ENCODE peak calls at places on chromosomes 6 and 20, in six cellular contexts. A, H, M, Y, Q and T are unnamed samples.
A peak's percentile ranks its signal among the peaks of the same experiment; 100 is the strongest.

GRCh38 chr20:4926531-4927156 is 74.7 kb downstream of the SLC23A2 start:
- DNase-seq in A (no peak), Y (no peak), Q (no peak), H (no peak), M (no peak), T (no peak)

GRCh38 chr6:136859430-136859829 is 37.0 kb downstream of the PEX7 start:
- DNase-seq in A (no peak), Q (no peak), M (no peak), Y (no peak), H (no peak), T (no peak)

GRCh38 chr6:21947751-21948386 is 349.0 kb downstream of the PRL start:
- DNase-seq in M (no peak), Q (peak; percentile 68), A (peak; percentile 31), H (no peak), Y (no peak), T (no peak)

GRCh38 chr20:9256359-9256758 is 187.5 kb downstream of the PLCB4 start:
- DNase-seq in A (no peak), M (no peak), H (no peak), Y (no peak), Q (no peak), T (no peak)

GRCh38 chr20:44803383-44803941 is 6.9 kb downstream of the RIMS4 start:
- DNase-seq in Y (no peak), M (no peak), A (no peak), H (peak; percentile 10), Q (no peak), T (no peak)

GRCh38 chr6:38234934-38235678 is 404.6 kb downstream of the BTBD9 start:
- DNase-seq in A (no peak), M (no peak), Y (no peak), H (no peak), Q (no peak), T (no peak)

GRCh38 chr6:128482642-128483041 is 37.8 kb downstream of the PTPRK start:
- DNase-seq in M (no peak), Y (peak; percentile 36), H (no peak), Q (no peak), A (no peak), T (peak; percentile 51)

GRCh38 chr6:108638993-108639392 is 78.3 kb downstream of the FOXO3 start:
- DNase-seq in A (no peak), M (no peak), H (no peak), Y (no peak), Q (no peak), T (peak; percentile 28)

GRCh38 chr6:116633685-116634084 is 17.4 kb downstream of the RSPH4A start:
- DNase-seq in Q (peak; percentile 30), M (peak; percentile 87), H (peak; percentile 13), Y (peak; percentile 68), A (peak; percentile 7), T (peak; percentile 37)

GRCh38 chr6:75098709-75099108 is 107.1 kb downstream of the COL12A1 start:
- DNase-seq in Y (no peak), H (peak; percentile 97), Q (peak; percentile 81), A (no peak), M (no peak), T (no peak)

GRCh38 chr6:89985744-89986493 is 91.7 kb downstream of the GJA10 start:
- DNase-seq in H (peak; percentile 90), A (peak; percentile 45), M (no peak), Q (no peak), Y (no peak), T (peak; percentile 69)

GRCh38 chr6:7178280-7178679 is 70.5 kb downstream of the RREB1 start:
- DNase-seq in M (no peak), Q (no peak), A (no peak), H (no peak), Y (no peak), T (no peak)

GRCh38 chr20:3866464-3866863 is 19.8 kb downstream of the MAVS start:
- DNase-seq in A (no peak), M (no peak), Q (no peak), H (no peak), Y (no peak), T (no peak)

GRCh38 chr20:43915209-43916072 is 789 bp downstream of the TOX2 start:
- DNase-seq in Q (no peak), H (peak; percentile 63), M (no peak), A (peak; percentile 77), Y (peak; percentile 67), T (peak; percentile 75)

GRCh38 chr6:134446228-134446848 is 128.4 kb upstream of the SGK1 start:
- DNase-seq in A (peak; percentile 33), H (peak; percentile 76), Y (no peak), M (no peak), Q (no peak), T (no peak)

GRCh38 chr6:69416739-69417138 is 380.1 kb downstream of the LMBRD1 start:
- DNase-seq in Y (no peak), M (no peak), H (no peak), Q (peak; percentile 2), A (no peak), T (no peak)

GRCh38 chr20:41774291-41774690 is 156.1 kb upstream of the CHD6 start:
- DNase-seq in M (peak; percentile 58), Y (no peak), Q (no peak), H (no peak), A (no peak), T (no peak)

GRCh38 chr6:36463686-36464085 is 20.9 kb downstream of the KCTD20 start:
- DNase-seq in Y (no peak), Q (no peak), A (no peak), H (peak; percentile 53), M (no peak), T (no peak)

GRCh38 chr20:22921595-22922421 is 113.3 kb upstream of the SSTR4 start:
- DNase-seq in M (no peak), A (no peak), Q (peak; percentile 95), H (peak; percentile 75), Y (no peak), T (no peak)

GRCh38 chr20:57769756-57770155 is 59.9 kb upstream of the PMEPA1 start:
- DNase-seq in H (no peak), Y (no peak), A (no peak), Q (no peak), M (no peak), T (no peak)

GRCh38 chr6:37324131-37325033 is 29.4 kb upstream of the RNF8 start:
- DNase-seq in H (peak; percentile 86), A (no peak), Y (no peak), Q (peak; percentile 96), M (no peak), T (no peak)

GRCh38 chr6:70673601-70674000 is 5.9 kb downstream of the SMAP1 start:
- DNase-seq in H (peak; percentile 51), A (no peak), M (peak; percentile 29), Y (peak; percentile 33), Q (peak; percentile 21), T (no peak)

GRCh38 chr6:157832250-157832967 is 9.4 kb downstream of the SNX9 start:
- DNase-seq in Q (peak; percentile 11), H (peak; percentile 69), Y (no peak), A (no peak), M (no peak), T (no peak)

GRCh38 chr6:157054531-157054979 is 268.8 kb downstream of the TMEM242 start:
- DNase-seq in Y (no peak), M (no peak), Q (no peak), H (no peak), A (no peak), T (no peak)

GRCh38 chr6:57173056-57173885 is 1.1 kb downstream of the BAG2 start:
- DNase-seq in M (peak; percentile 27), A (peak; percentile 36), H (peak; percentile 60), Y (peak; percentile 51), Q (peak; percentile 53), T (peak; percentile 28)

GRCh38 chr6:107064579-107065065 is 36.6 kb downstream of the MTRES1 start:
- DNase-seq in M (peak; percentile 79), A (no peak), Q (peak; percentile 32), Y (no peak), H (peak; percentile 49), T (no peak)

GRCh38 chr6:113823916-113824315 is 33.2 kb upstream of the MARCKS start:
- DNase-seq in M (no peak), A (no peak), H (no peak), Q (no peak), Y (no peak), T (no peak)

GRCh38 chr6:121498481-121499276 is 63.2 kb downstream of the GJA1 start:
- DNase-seq in A (no peak), Y (no peak), Q (peak; percentile 18), M (no peak), H (no peak), T (no peak)

GRCh38 chr20:32070282-32070681 is 18.2 kb downstream of the HCK start:
- DNase-seq in H (no peak), M (no peak), Q (no peak), A (no peak), Y (no peak), T (no peak)

GRCh38 chr20:62064788-62065668 is 653 bp downstream of the TAF4 start:
- DNase-seq in Y (no peak), Q (no peak), M (peak; percentile 21), A (peak; percentile 66), H (peak; percentile 59), T (peak; percentile 64)

GRCh38 chr6:31799781-31800180 is 4.2 kb upstream of the VARS1 start:
- DNase-seq in Y (no peak), A (no peak), H (peak; percentile 49), Q (no peak), M (no peak), T (no peak)

DNA sequence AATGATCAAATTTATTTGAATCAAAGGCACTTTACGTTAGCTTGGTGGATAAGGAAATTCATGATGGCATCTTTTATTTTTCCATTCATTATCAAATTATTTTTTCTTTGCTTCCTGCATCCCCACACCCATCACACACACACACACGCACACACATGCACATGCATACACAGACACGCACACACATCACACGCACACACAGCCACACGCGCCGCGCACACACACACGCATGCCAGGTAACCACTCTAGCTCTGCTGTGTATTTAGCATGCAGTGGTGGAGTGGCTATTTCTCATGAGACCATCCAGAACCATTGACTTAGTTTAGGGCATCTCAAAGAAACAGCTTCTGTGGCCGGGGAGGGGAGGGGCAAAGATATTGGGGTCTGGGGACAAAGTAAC is 47.0 kb downstream of the GNAS start:
- DNase-seq in Q (no peak), A (no peak), Y (no peak), M (no peak), H (no peak), T (no peak)
- H3F3A ChIP-seq in Q (no peaks in the 10 kb centered on the region), A (peaks cover 42% of the 10 kb centered on the region), Y (peaks cover 3% of the 10 kb centered on the region), M (peaks cover 26% of the 10 kb centered on the region), H (peaks cover 29% of the 10 kb centered on the region), T (peaks cover 60% of the 10 kb centered on the region)

GRCh38 chr6:124955108-124955851 is 7.0 kb upstream of the RNF217 start:
- DNase-seq in Y (peak; percentile 21), H (no peak), Q (no peak), M (no peak), A (no peak), T (peak; percentile 15)
- TF ChIP-seq EZH2phosphoT487 in Y (no peak), H (no peak), Q (no peak), M (no peak), A (no peak), T (no peak)

DNA sequence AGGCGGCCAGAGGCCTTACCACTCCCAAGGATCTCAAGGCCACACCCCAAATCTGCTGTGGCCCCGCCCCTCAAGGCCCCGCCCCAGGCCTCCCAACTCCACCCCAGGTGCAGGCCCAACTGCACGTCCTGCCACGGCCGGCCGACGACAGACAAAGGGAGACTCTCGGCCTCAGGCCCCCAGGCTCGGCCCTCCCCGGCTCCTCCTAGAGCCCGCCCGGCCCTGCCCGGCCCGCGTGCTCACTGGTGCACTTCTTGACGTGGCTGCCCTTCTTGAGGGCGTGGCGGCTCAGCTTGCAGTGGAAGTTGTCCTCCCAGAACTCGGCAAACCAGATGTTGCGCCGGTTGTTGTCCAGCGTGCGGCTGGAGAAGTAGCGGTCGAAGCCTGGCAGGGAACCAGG is 89.6 kb downstream of the GRM4 start:
- DNase-seq in A (no peak), M (peak; percentile 46), H (peak; percentile 87), Y (peak; percentile 91), Q (peak; percentile 50), T (peak; percentile 93)
- H3K4me3 ChIP-seq in A (no peak overlapping the region), M (no peak overlapping the region), H (peak overlapping the region; percentile 22), Y (peak overlapping the region; percentile 30), Q (no peak overlapping the region), T (no peak overlapping the region)

GRCh38 chr6:33697845-33698244 is 13.7 kb downstream of the UQCC2 start:
- DNase-seq in Y (no peak), M (no peak), Q (no peak), A (no peak), H (no peak), T (no peak)
- H3F3A ChIP-seq in Y (peaks cover 8% of the 10 kb centered on the region), M (peaks cover 10% of the 10 kb centered on the region), Q (peaks cover 3% of the 10 kb centered on the region), A (peaks cover 14% of the 10 kb centered on the region), H (peaks cover 43% of the 10 kb centered on the region), T (peaks cover 17% of the 10 kb centered on the region)